ENCODE peak calls at places on chromosomes 11 and 22, in five cellular contexts. S, A, T, B and W are unnamed samples.

GRCh38 chr11:76694664-76695063 is 24.1 kb upstream of the LRRC32 start:
- DNase-seq in S (no peak), T (no peak), A (no peak), B (peak), W (no peak)

GRCh38 chr22:17118342-17118741 is 2.8 kb downstream of the TMEM121B start:
- DNase-seq in B (no peak), A (no peak), S (no peak), T (no peak), W (no peak)

GRCh38 chr11:74449369-74449931 is 17.9 kb downstream of the KCNE3 start:
- DNase-seq in T (peak), B (peak), S (peak), A (no peak), W (peak)

GRCh38 chr11:12964650-12965049 is 44.5 kb upstream of the RASSF10 start:
- DNase-seq in T (no peak), B (no peak), S (no peak), A (no peak), W (no peak)

GRCh38 chr22:44659140-44659539 is 42.9 kb upstream of the PRR5 start:
- DNase-seq in B (no peak), S (no peak), T (no peak), A (no peak), W (no peak)

GRCh38 chr22:29055192-29055830 is 6.3 kb downstream of the C22orf31 start:
- DNase-seq in B (no peak), T (no peak), A (no peak), S (no peak), W (no peak)

GRCh38 chr22:49553518-49554295 is 274.0 kb downstream of the BRD1 start:
- DNase-seq in S (no peak), B (no peak), A (peak), T (no peak), W (no peak)

GRCh38 chr22:46769191-46769675 is 6.8 kb downstream of the TBC1D22A start:
- DNase-seq in A (no peak), S (peak), B (no peak), T (no peak), W (no peak)

GRCh38 chr22:35037089-35037488 is 28.9 kb upstream of the ISX start:
- DNase-seq in B (peak), A (no peak), S (peak), T (peak), W (no peak)